ENCODE peak calls at places on chromosomes 13 and 19, in ten cellular contexts. C is CD4-positive, alpha-beta T cell; U is cerebellar nuclear complex; M is A172; V is Panc1; H is transverse colon; Z is AG04449; Q is fibroblast of the aortic adventitia; P is AG08396; B is NCI-H2171 treated with DMSO at 0.1 percent for 48 hours. L is an unnamed sample.
A peak's percentile ranks its signal among the peaks of the same experiment; 100 is the strongest.

GRCh38 chr19:18418725-18419194 is 438 bp upstream of the SSBP4 start:
- DNase-seq in P (no peak), B (peak; percentile 35), V (no peak), M (no peak), U (no peak), C (no peak), Z (no peak), H (peak; percentile 46), Q (peak; percentile 42), L (no peak)

GRCh38 chr13:44955421-44955820 is 33.9 kb downstream of the NUFIP1 start:
- DNase-seq in B (no peak), C (no peak), U (no peak), P (no peak), M (no peak), Q (no peak), Z (no peak), V (no peak), H (no peak), L (no peak)

GRCh38 chr13:77928909-77929308 is 10.3 kb upstream of the EDNRB start:
- DNase-seq in B (no peak), V (peak; percentile 8), Z (no peak), Q (no peak), U (no peak), C (no peak), H (no peak), P (no peak), M (no peak), L (no peak)

GRCh38 chr13:57631607-57632275 is at the start of gene PCDH17:
- DNase-seq in H (peak; percentile 7), V (no peak), B (peak; percentile 83), C (peak; percentile 11), M (no peak), Q (peak; percentile 38), Z (no peak), P (peak; percentile 22), U (no peak), L (peak; percentile 11)

GRCh38 chr13:38883783-38884182 is 106.8 kb downstream of the STOML3 start:
- DNase-seq in C (no peak), B (no peak), M (no peak), Z (no peak), Q (no peak), H (no peak), V (no peak), U (no peak), P (no peak), L (no peak)

GRCh38 chr19:19064811-19065745 is 1.3 kb downstream of the SLC25A42 start:
- DNase-seq in Q (no peak), M (no peak), P (peak; percentile 36), Z (no peak), B (no peak), C (no peak), V (no peak), H (peak; percentile 36), U (peak; percentile 4), L (peak; percentile 6)

GRCh38 chr13:78787189-78787588 is 128.2 kb upstream of the OBI1 start:
- DNase-seq in H (no peak), C (no peak), B (no peak), U (no peak), M (no peak), Q (no peak), P (no peak), V (no peak), Z (no peak), L (no peak)

GRCh38 chr19:11624064-11624463 is 26.8 kb downstream of the ZNF627 start:
- DNase-seq in V (no peak), B (no peak), M (peak; percentile 30), H (no peak), C (no peak), P (no peak), Z (no peak), U (no peak), Q (peak; percentile 76), L (peak; percentile 14)

GRCh38 chr13:52371736-52372247 is 34.2 kb downstream of the THSD1 start:
- DNase-seq in V (no peak), Q (peak; percentile 71), M (peak; percentile 81), P (peak; percentile 33), U (no peak), Z (no peak), H (no peak), C (no peak), B (no peak), L (peak; percentile 61)

GRCh38 chr19:45767410-45767880 is 1.6 kb downstream of the SIX5 start:
- DNase-seq in U (no peak), C (no peak), Q (peak; percentile 85), V (no peak), B (peak; percentile 60), M (no peak), H (peak; percentile 74), Z (peak; percentile 45), P (peak; percentile 85), L (peak; percentile 79)

GRCh38 chr19:10517760-10518443 is 655 bp upstream of the S1PR5 start:
- DNase-seq in C (no peak), B (peak; percentile 63), U (no peak), Q (no peak), H (no peak), M (peak; percentile 39), Z (no peak), P (no peak), V (no peak), L (peak; percentile 40)

GRCh38 chr13:34869737-34870136 is 72.3 kb upstream of the NBEA start:
- DNase-seq in Q (no peak), U (no peak), P (no peak), H (no peak), B (no peak), V (no peak), M (no peak), C (no peak), Z (no peak), L (no peak)

GRCh38 chr13:104571161-104571889 is 1505.1 kb upstream of the SLC10A2 start:
- DNase-seq in H (peak; percentile 69), C (no peak), Q (peak; percentile 56), V (peak; percentile 42), B (peak; percentile 70), M (peak; percentile 89), Z (peak; percentile 45), P (peak; percentile 17), U (no peak), L (peak; percentile 46)

GRCh38 chr19:56764296-56764695 is 76.2 kb downstream of the PEG3 start:
- DNase-seq in M (no peak), H (no peak), U (no peak), Z (no peak), B (no peak), P (no peak), V (no peak), C (no peak), Q (no peak), L (no peak)